ENCODE peak calls at places on chromosomes 11 and 22, in six cellular contexts. One of them, this sample, is unnamed.

GRCh38 chr11:57458060-57458409 is 2.3 kb upstream of the RTN4RL2 start:
- DNase-seq in lower lobe of right lung: no peak
- DNase-seq in psoas muscle: no peak
- DNase-seq in fibroblast of lung: no peak
- DNase-seq in right cardiac atrium: no peak
- DNase-seq in sigmoid colon: no peak
- DNase-seq in this sample: no peak

GRCh38 chr11:75639752-75640151 is 29.1 kb downstream of the MAP6 start:
- DNase-seq in lower lobe of right lung: peak; percentile 89
- DNase-seq in psoas muscle: peak; percentile 58
- DNase-seq in fibroblast of lung: peak; percentile 61
- DNase-seq in right cardiac atrium: peak; percentile 94
- DNase-seq in sigmoid colon: peak; percentile 86
- DNase-seq in this sample: peak; percentile 84

GRCh38 chr11:126862664-126863247 is 137.8 kb downstream of the KIRREL3 start:
- DNase-seq in lower lobe of right lung: no peak
- DNase-seq in psoas muscle: no peak
- DNase-seq in fibroblast of lung: no peak
- DNase-seq in right cardiac atrium: no peak
- DNase-seq in sigmoid colon: no peak
- DNase-seq in this sample: no peak

GRCh38 chr11:130473795-130474377 is 25.4 kb downstream of the ADAMTS15 start:
- DNase-seq in lower lobe of right lung: no peak
- DNase-seq in psoas muscle: no peak
- DNase-seq in fibroblast of lung: no peak
- DNase-seq in right cardiac atrium: no peak
- DNase-seq in sigmoid colon: no peak
- DNase-seq in this sample: no peak

GRCh38 chr22:30979932-30980331 is 10.9 kb downstream of the TUG1 start:
- DNase-seq in lower lobe of right lung: no peak
- DNase-seq in psoas muscle: no peak
- DNase-seq in fibroblast of lung: no peak
- DNase-seq in right cardiac atrium: no peak
- DNase-seq in sigmoid colon: no peak
- DNase-seq in this sample: no peak

GRCh38 chr22:17228725-17229126 is 9.5 kb upstream of the ADA2 start:
- DNase-seq in lower lobe of right lung: peak; percentile 68
- DNase-seq in psoas muscle: no peak
- DNase-seq in fibroblast of lung: no peak
- DNase-seq in right cardiac atrium: no peak
- DNase-seq in sigmoid colon: no peak
- DNase-seq in this sample: no peak

GRCh38 chr22:24996420-24996952 is 44.0 kb downstream of the KIAA1671 start:
- DNase-seq in lower lobe of right lung: no peak
- DNase-seq in psoas muscle: no peak
- DNase-seq in fibroblast of lung: peak; percentile 61
- DNase-seq in right cardiac atrium: peak; percentile 62
- DNase-seq in sigmoid colon: no peak
- DNase-seq in this sample: no peak

GRCh38 chr22:22235564-22235963 is 9.0 kb upstream of the VPREB1 start:
- DNase-seq in lower lobe of right lung: no peak
- DNase-seq in psoas muscle: no peak
- DNase-seq in fibroblast of lung: peak; percentile 19
- DNase-seq in right cardiac atrium: no peak
- DNase-seq in sigmoid colon: no peak
- DNase-seq in this sample: no peak

GRCh38 chr22:17087176-17088131 is 2.7 kb downstream of the IL17RA start:
- DNase-seq in lower lobe of right lung: no peak
- DNase-seq in psoas muscle: no peak
- DNase-seq in fibroblast of lung: peak; percentile 81
- DNase-seq in right cardiac atrium: no peak
- DNase-seq in sigmoid colon: peak; percentile 50
- DNase-seq in this sample: no peak

GRCh38 chr11:16036218-16036617 is 320.1 kb downstream of the SOX6 start:
- DNase-seq in lower lobe of right lung: no peak
- DNase-seq in psoas muscle: no peak
- DNase-seq in fibroblast of lung: no peak
- DNase-seq in right cardiac atrium: no peak
- DNase-seq in sigmoid colon: no peak
- DNase-seq in this sample: no peak

GRCh38 chr22:28379075-28379806 is 300.4 kb downstream of the TTC28 start:
- DNase-seq in lower lobe of right lung: no peak
- DNase-seq in psoas muscle: no peak
- DNase-seq in fibroblast of lung: peak; percentile 26
- DNase-seq in right cardiac atrium: no peak
- DNase-seq in sigmoid colon: no peak
- DNase-seq in this sample: no peak

GRCh38 chr11:106001304-106002012 is 20.6 kb downstream of the MSANTD4 start:
- DNase-seq in lower lobe of right lung: no peak
- DNase-seq in psoas muscle: no peak
- DNase-seq in fibroblast of lung: no peak
- DNase-seq in right cardiac atrium: no peak
- DNase-seq in sigmoid colon: no peak
- DNase-seq in this sample: no peak

GRCh38 chr11:122601131-122602125 is 54.1 kb upstream of the UBASH3B start:
- DNase-seq in lower lobe of right lung: no peak
- DNase-seq in psoas muscle: no peak
- DNase-seq in fibroblast of lung: peak; percentile 74
- DNase-seq in right cardiac atrium: no peak
- DNase-seq in sigmoid colon: no peak
- DNase-seq in this sample: no peak

GRCh38 chr11:108871152-108871551 is 206.3 kb downstream of the DDX10 start:
- DNase-seq in lower lobe of right lung: no peak
- DNase-seq in psoas muscle: no peak
- DNase-seq in fibroblast of lung: peak; percentile 67
- DNase-seq in right cardiac atrium: peak; percentile 50
- DNase-seq in sigmoid colon: no peak
- DNase-seq in this sample: no peak

GRCh38 chr22:23856721-23857605 is 712 bp upstream of the SLC2A11 start:
- DNase-seq in lower lobe of right lung: no peak
- DNase-seq in psoas muscle: peak; percentile 55
- DNase-seq in fibroblast of lung: peak; percentile 31
- DNase-seq in right cardiac atrium: peak; percentile 78
- DNase-seq in sigmoid colon: peak; percentile 81
- DNase-seq in this sample: peak; percentile 44

GRCh38 chr11:83975984-83976383 is 689.8 kb upstream of the CCDC90B start:
- DNase-seq in lower lobe of right lung: no peak
- DNase-seq in psoas muscle: no peak
- DNase-seq in fibroblast of lung: no peak
- DNase-seq in right cardiac atrium: no peak
- DNase-seq in sigmoid colon: no peak
- DNase-seq in this sample: no peak

GRCh38 chr22:22410121-22410520 is 98.4 kb downstream of the ZNF280B start:
- DNase-seq in lower lobe of right lung: peak; percentile 66
- DNase-seq in psoas muscle: no peak
- DNase-seq in fibroblast of lung: no peak
- DNase-seq in right cardiac atrium: peak; percentile 80
- DNase-seq in sigmoid colon: no peak
- DNase-seq in this sample: peak; percentile 66

GRCh38 chr11:10606536-10607208 is 38.2 kb upstream of the LYVE1 start:
- DNase-seq in lower lobe of right lung: no peak
- DNase-seq in psoas muscle: no peak
- DNase-seq in fibroblast of lung: peak; percentile 72
- DNase-seq in right cardiac atrium: no peak
- DNase-seq in sigmoid colon: no peak
- DNase-seq in this sample: no peak

GRCh38 chr11:94171693-94172440 is 43.2 kb downstream of the PANX1 start:
- DNase-seq in lower lobe of right lung: peak; percentile 56
- DNase-seq in psoas muscle: no peak
- DNase-seq in fibroblast of lung: peak; percentile 60
- DNase-seq in right cardiac atrium: peak; percentile 48
- DNase-seq in sigmoid colon: no peak
- DNase-seq in this sample: peak; percentile 26

GRCh38 chr11:36702330-36703054 is 104.5 kb upstream of the RAG2 start:
- DNase-seq in lower lobe of right lung: no peak
- DNase-seq in psoas muscle: no peak
- DNase-seq in fibroblast of lung: peak; percentile 77
- DNase-seq in right cardiac atrium: no peak
- DNase-seq in sigmoid colon: no peak
- DNase-seq in this sample: no peak

GRCh38 chr11:44235765-44236201 is 74.2 kb downstream of the ALX4 start:
- DNase-seq in lower lobe of right lung: no peak
- DNase-seq in psoas muscle: no peak
- DNase-seq in fibroblast of lung: peak; percentile 29
- DNase-seq in right cardiac atrium: no peak
- DNase-seq in sigmoid colon: no peak
- DNase-seq in this sample: no peak
- H3K4me3 ChIP-seq in lower lobe of right lung: no peak overlapping the region
- H3K4me3 ChIP-seq in psoas muscle: no peak overlapping the region
- H3K4me3 ChIP-seq in fibroblast of lung: no peak overlapping the region
- H3K4me3 ChIP-seq in right cardiac atrium: no peak overlapping the region
- H3K4me3 ChIP-seq in sigmoid colon: no peak overlapping the region
- H3K4me3 ChIP-seq in this sample: no peak overlapping the region

GRCh38 chr11:770642-771616 is 6.4 kb downstream of the GATD1 start:
- DNase-seq in lower lobe of right lung: peak; percentile 45
- DNase-seq in psoas muscle: no peak
- DNase-seq in fibroblast of lung: no peak
- DNase-seq in right cardiac atrium: peak; percentile 57
- DNase-seq in sigmoid colon: peak; percentile 65
- DNase-seq in this sample: no peak
- H3K27ac ChIP-seq in lower lobe of right lung: no peak overlapping the region
- H3K27ac ChIP-seq in psoas muscle: no peak overlapping the region
- H3K27ac ChIP-seq in fibroblast of lung: no peak overlapping the region
- H3K27ac ChIP-seq in right cardiac atrium: no peak overlapping the region
- H3K27ac ChIP-seq in sigmoid colon: no peak overlapping the region
- H3K27ac ChIP-seq in this sample: no peak overlapping the region

DNA sequence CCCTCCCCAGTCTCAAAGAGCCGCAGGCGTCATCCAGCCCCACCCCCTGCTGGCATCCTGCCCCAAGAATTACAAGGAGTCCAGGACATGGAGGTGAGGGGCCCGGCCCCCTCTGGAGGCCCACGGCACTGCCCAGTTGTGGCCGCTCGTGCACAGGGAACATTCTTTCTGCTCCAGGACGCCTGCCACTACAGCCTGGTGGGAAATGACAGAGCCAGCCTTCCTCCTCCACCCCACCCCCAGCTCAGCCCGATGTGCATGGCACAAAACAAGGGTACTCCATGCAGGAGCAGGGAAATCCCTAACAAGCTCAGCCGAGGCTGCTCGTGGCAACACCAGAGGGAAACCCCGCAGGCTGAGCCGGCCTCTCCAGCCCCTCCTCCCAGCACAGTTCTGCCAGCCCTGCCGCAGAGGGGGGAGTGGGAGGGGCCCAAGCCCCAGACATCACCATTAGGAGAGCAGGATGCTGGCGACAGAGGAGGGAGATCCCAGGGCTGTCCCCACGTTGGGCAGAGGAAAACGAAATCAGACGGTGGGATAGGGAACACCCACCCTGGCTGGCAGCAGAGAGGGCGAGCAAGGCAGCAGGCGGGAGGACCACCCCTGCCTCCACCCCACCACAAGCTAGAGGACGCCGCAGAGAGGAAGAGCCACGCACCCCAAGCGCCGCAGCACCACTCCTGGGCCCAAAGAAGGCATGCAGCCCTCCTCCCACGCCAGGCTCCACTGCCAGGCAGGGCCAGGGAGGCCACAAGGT is 10.0 kb downstream of the IGSF9B start:
- DNase-seq in lower lobe of right lung: no peak
- DNase-seq in psoas muscle: no peak
- DNase-seq in fibroblast of lung: no peak
- DNase-seq in right cardiac atrium: peak; percentile 81
- DNase-seq in sigmoid colon: no peak
- DNase-seq in this sample: peak; percentile 50
- H3K4me1 ChIP-seq in lower lobe of right lung: peaks cover 19% of the 10 kb centered on the region
- H3K4me1 ChIP-seq in psoas muscle: peaks cover 23% of the 10 kb centered on the region
- H3K4me1 ChIP-seq in fibroblast of lung: no peaks in the 10 kb centered on the region
- H3K4me1 ChIP-seq in right cardiac atrium: peaks cover 17% of the 10 kb centered on the region
- H3K4me1 ChIP-seq in sigmoid colon: peaks cover 68% of the 10 kb centered on the region
- H3K4me1 ChIP-seq in this sample: peaks cover 26% of the 10 kb centered on the region

GRCh38 chr11:70077411-70078094 is 564 bp upstream of the ANO1 start:
- DNase-seq in lower lobe of right lung: no peak
- DNase-seq in psoas muscle: no peak
- DNase-seq in fibroblast of lung: no peak
- DNase-seq in right cardiac atrium: no peak
- DNase-seq in sigmoid colon: peak; percentile 54
- DNase-seq in this sample: no peak
- H3K4me3 ChIP-seq in lower lobe of right lung: peak overlapping the region; percentile 31
- H3K4me3 ChIP-seq in psoas muscle: peak overlapping the region; percentile 52
- H3K4me3 ChIP-seq in fibroblast of lung: no peak overlapping the region
- H3K4me3 ChIP-seq in right cardiac atrium: peak overlapping the region; percentile 47
- H3K4me3 ChIP-seq in sigmoid colon: peak overlapping the region; percentile 34
- H3K4me3 ChIP-seq in this sample: peak overlapping the region; percentile 14

DNA sequence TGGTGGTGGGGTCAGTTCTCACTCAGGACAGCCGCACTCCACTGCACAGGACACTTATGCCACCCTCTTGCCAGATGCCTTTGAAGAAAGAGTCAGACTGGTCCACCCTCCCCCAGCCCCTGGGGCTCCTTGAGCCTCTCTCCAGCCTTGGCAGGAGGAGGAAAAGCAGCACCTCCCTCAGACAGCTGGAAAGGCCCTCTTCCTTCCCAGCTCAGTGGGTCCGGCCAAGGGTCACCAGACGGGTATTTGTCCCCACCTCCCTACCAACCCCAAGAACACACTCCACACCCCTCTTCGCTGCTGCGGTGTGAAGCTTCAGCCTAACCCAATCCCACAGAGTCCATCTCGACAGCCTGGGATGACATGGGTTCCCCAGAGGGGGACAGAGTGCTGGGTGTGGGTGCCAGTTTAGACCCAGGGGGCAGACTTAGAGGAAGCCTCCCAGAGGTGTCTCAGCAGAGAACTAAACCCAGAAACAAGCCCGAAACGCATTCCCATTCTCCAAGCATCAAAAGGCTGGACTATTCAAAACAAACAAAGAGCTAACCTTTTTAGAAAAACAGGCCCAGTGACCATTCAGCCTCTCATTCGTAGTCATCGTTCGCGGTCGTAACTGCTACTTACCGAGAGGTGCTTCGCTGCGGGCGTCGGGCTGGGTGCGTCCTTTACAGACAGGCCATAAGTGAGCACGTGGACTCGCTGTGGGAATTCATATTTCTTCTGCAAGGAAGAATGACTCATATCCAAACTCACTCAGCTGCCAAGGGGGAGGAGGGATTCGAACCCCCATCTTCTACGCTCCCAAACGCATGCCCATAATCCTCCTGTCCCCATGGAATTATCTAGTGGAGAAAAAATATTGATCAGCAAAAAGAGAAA is 57.5 kb upstream of the ANO1 start:
- DNase-seq in lower lobe of right lung: no peak
- DNase-seq in psoas muscle: no peak
- DNase-seq in fibroblast of lung: peak; percentile 42
- DNase-seq in right cardiac atrium: peak; percentile 76
- DNase-seq in sigmoid colon: no peak
- DNase-seq in this sample: no peak
- H3K27ac ChIP-seq in lower lobe of right lung: no peak overlapping the region
- H3K27ac ChIP-seq in psoas muscle: no peak overlapping the region
- H3K27ac ChIP-seq in fibroblast of lung: no peak overlapping the region
- H3K27ac ChIP-seq in right cardiac atrium: no peak overlapping the region
- H3K27ac ChIP-seq in sigmoid colon: no peak overlapping the region
- H3K27ac ChIP-seq in this sample: peak overlapping the region; percentile 41